ENCODE peak calls at places on chromosomes 12 and 14, in six cellular contexts. Z is WTC11, B is endothelial cell, I is brain microvascular endothelial cell, F is AG04449, G is A549. U is an unnamed sample.

GRCh38 chr12:130526813-130527212 is 189.1 kb downstream of the PIWIL1 start:
- DNase-seq in Z (peak), B (peak), I (peak), F (no peak), G (peak), U (no peak)

GRCh38 chr14:55354500-55354899 is 57.1 kb downstream of the ATG14 start:
- DNase-seq in Z (peak), B (peak), I (peak), F (no peak), G (peak), U (peak)

GRCh38 chr12:30178948-30179347 is 395.2 kb upstream of the TMTC1 start:
- DNase-seq in Z (no peak), B (no peak), I (no peak), F (no peak), G (no peak), U (peak)

GRCh38 chr12:58847876-58848600 is 72.3 kb downstream of the LRIG3 start:
- DNase-seq in Z (no peak), B (no peak), I (no peak), F (no peak), G (no peak), U (no peak)

GRCh38 chr12:120979862-120980696 is 1.7 kb downstream of the HNF1A start:
- DNase-seq in Z (peak), B (no peak), I (no peak), F (no peak), G (no peak), U (no peak)

GRCh38 chr12:13365782-13366366 is 169.3 kb downstream of the EMP1 start:
- DNase-seq in Z (no peak), B (no peak), I (no peak), F (no peak), G (no peak), U (no peak)

GRCh38 chr12:56631790-56632700 is 1.9 kb upstream of the BAZ2A start:
- DNase-seq in Z (peak), B (peak), I (peak), F (no peak), G (peak), U (peak)

GRCh38 chr14:89618821-89619551 is 202.0 kb upstream of the FOXN3 start:
- DNase-seq in Z (peak), B (peak), I (peak), F (no peak), G (peak), U (peak)

GRCh38 chr12:124695861-124696260 is 128.4 kb upstream of the NCOR2 start:
- DNase-seq in Z (no peak), B (no peak), I (no peak), F (no peak), G (no peak), U (no peak)

GRCh38 chr14:75428230-75429104 is 645 bp downstream of the JDP2 start:
- DNase-seq in Z (peak), B (peak), I (no peak), F (no peak), G (peak), U (peak)

GRCh38 chr14:68309631-68310030 is 483.2 kb downstream of the ZFP36L1 start:
- DNase-seq in Z (no peak), B (no peak), I (no peak), F (no peak), G (no peak), U (no peak)

U was measured in HAP-1.